ENCODE peak calls at places on chromosomes 16 and 17, in four cellular contexts. One of them, this sample, is unnamed.

GRCh38 chr16:15846510-15846909 is 10.3 kb downstream of the MYH11 start:
- DNase-seq in CD8-positive, alpha-beta T cell: no peak
- DNase-seq in left ventricle myocardium inferior: no peak
- DNase-seq in transverse colon: no peak
- DNase-seq in this sample: no peak

GRCh38 chr17:8894673-8895578 is 27.5 kb upstream of the PIK3R6 start:
- DNase-seq in CD8-positive, alpha-beta T cell: peak
- DNase-seq in left ventricle myocardium inferior: peak
- DNase-seq in transverse colon: peak
- DNase-seq in this sample: peak

GRCh38 chr16:4746991-4747574 is 12.7 kb downstream of the DNAAF8 start:
- DNase-seq in CD8-positive, alpha-beta T cell: no peak
- DNase-seq in left ventricle myocardium inferior: no peak
- DNase-seq in transverse colon: no peak
- DNase-seq in this sample: no peak

GRCh38 chr17:13589658-13590057 is 12.1 kb downstream of the HS3ST3A1 start:
- DNase-seq in CD8-positive, alpha-beta T cell: no peak
- DNase-seq in left ventricle myocardium inferior: no peak
- DNase-seq in transverse colon: no peak
- DNase-seq in this sample: no peak

GRCh38 chr16:83835972-83836566 is 28.3 kb downstream of the HSBP1 start:
- DNase-seq in CD8-positive, alpha-beta T cell: no peak
- DNase-seq in left ventricle myocardium inferior: no peak
- DNase-seq in transverse colon: no peak
- DNase-seq in this sample: no peak

GRCh38 chr16:67115649-67116048 is 5.9 kb downstream of the PHAF1 start:
- DNase-seq in CD8-positive, alpha-beta T cell: no peak
- DNase-seq in left ventricle myocardium inferior: no peak
- DNase-seq in transverse colon: no peak
- DNase-seq in this sample: no peak

GRCh38 chr17:57979076-57979475 is 9.0 kb downstream of the VEZF1 start:
- DNase-seq in CD8-positive, alpha-beta T cell: no peak
- DNase-seq in left ventricle myocardium inferior: no peak
- DNase-seq in transverse colon: no peak
- DNase-seq in this sample: no peak

GRCh38 chr16:85312642-85313540 is 200.6 kb upstream of the CIBAR2 start:
- DNase-seq in CD8-positive, alpha-beta T cell: no peak
- DNase-seq in left ventricle myocardium inferior: no peak
- DNase-seq in transverse colon: no peak
- DNase-seq in this sample: no peak

GRCh38 chr17:16352303-16352837 is 899 bp downstream of the CENPV start:
- DNase-seq in CD8-positive, alpha-beta T cell: peak
- DNase-seq in left ventricle myocardium inferior: peak
- DNase-seq in transverse colon: peak
- DNase-seq in this sample: no peak

GRCh38 chr16:30976486-30976885 is 8.5 kb upstream of the HSD3B7 start:
- DNase-seq in CD8-positive, alpha-beta T cell: no peak
- DNase-seq in left ventricle myocardium inferior: no peak
- DNase-seq in transverse colon: no peak
- DNase-seq in this sample: no peak

GRCh38 chr17:5226940-5227878 is 7.5 kb downstream of the SCIMP start:
- DNase-seq in CD8-positive, alpha-beta T cell: peak
- DNase-seq in left ventricle myocardium inferior: no peak
- DNase-seq in transverse colon: no peak
- DNase-seq in this sample: no peak

GRCh38 chr17:78408476-78409020 is 30.1 kb downstream of the PGS1 start:
- DNase-seq in CD8-positive, alpha-beta T cell: no peak
- DNase-seq in left ventricle myocardium inferior: no peak
- DNase-seq in transverse colon: peak
- DNase-seq in this sample: no peak

GRCh38 chr16:56824335-56824734 is 40.7 kb upstream of the SLC12A3 start:
- DNase-seq in CD8-positive, alpha-beta T cell: no peak
- DNase-seq in left ventricle myocardium inferior: peak
- DNase-seq in transverse colon: peak
- DNase-seq in this sample: no peak

GRCh38 chr17:44559288-44560249 is 2.3 kb downstream of the FZD2 start:
- DNase-seq in CD8-positive, alpha-beta T cell: no peak
- DNase-seq in left ventricle myocardium inferior: no peak
- DNase-seq in transverse colon: no peak
- DNase-seq in this sample: no peak

GRCh38 chr17:19362293-19363113 is at the start of gene B9D1:
- DNase-seq in CD8-positive, alpha-beta T cell: peak
- DNase-seq in left ventricle myocardium inferior: peak
- DNase-seq in transverse colon: peak
- DNase-seq in this sample: peak

GRCh38 chr17:45394913-45395568 is 37.6 kb downstream of the ARHGAP27 start:
- DNase-seq in CD8-positive, alpha-beta T cell: peak
- DNase-seq in left ventricle myocardium inferior: peak
- DNase-seq in transverse colon: peak
- DNase-seq in this sample: peak

GRCh38 chr17:77649717-77650211 is 308.7 kb upstream of the TNRC6C start:
- DNase-seq in CD8-positive, alpha-beta T cell: no peak
- DNase-seq in left ventricle myocardium inferior: no peak
- DNase-seq in transverse colon: no peak
- DNase-seq in this sample: no peak

GRCh38 chr16:81600275-81600674 is 155.7 kb downstream of the CMIP start:
- DNase-seq in CD8-positive, alpha-beta T cell: no peak
- DNase-seq in left ventricle myocardium inferior: no peak
- DNase-seq in transverse colon: no peak
- DNase-seq in this sample: no peak

GRCh38 chr17:52419256-52419655 is 260.7 kb upstream of the CA10 start:
- DNase-seq in CD8-positive, alpha-beta T cell: no peak
- DNase-seq in left ventricle myocardium inferior: no peak
- DNase-seq in transverse colon: no peak
- DNase-seq in this sample: no peak

GRCh38 chr16:66621973-66622372 is 17.5 kb downstream of the CMTM3 start:
- DNase-seq in CD8-positive, alpha-beta T cell: no peak
- DNase-seq in left ventricle myocardium inferior: no peak
- DNase-seq in transverse colon: no peak
- DNase-seq in this sample: no peak

GRCh38 chr17:65198653-65199382 is 61.6 kb downstream of the RGS9 start:
- DNase-seq in CD8-positive, alpha-beta T cell: peak
- DNase-seq in left ventricle myocardium inferior: no peak
- DNase-seq in transverse colon: no peak
- DNase-seq in this sample: peak

GRCh38 chr17:40071720-40072480 is 9.1 kb downstream of the THRA start:
- DNase-seq in CD8-positive, alpha-beta T cell: no peak
- DNase-seq in left ventricle myocardium inferior: peak
- DNase-seq in transverse colon: peak
- DNase-seq in this sample: peak

GRCh38 chr17:7589204-7589868 is 558 bp downstream of the SOX15 start:
- DNase-seq in CD8-positive, alpha-beta T cell: peak
- DNase-seq in left ventricle myocardium inferior: peak
- DNase-seq in transverse colon: peak
- DNase-seq in this sample: peak

GRCh38 chr17:7586673-7587419 is 3.0 kb downstream of the SOX15 start:
- DNase-seq in CD8-positive, alpha-beta T cell: no peak
- DNase-seq in left ventricle myocardium inferior: no peak
- DNase-seq in transverse colon: peak
- DNase-seq in this sample: no peak

GRCh38 chr17:7587831-7588230 is 2.1 kb downstream of the SOX15 start:
- DNase-seq in CD8-positive, alpha-beta T cell: no peak
- DNase-seq in left ventricle myocardium inferior: no peak
- DNase-seq in transverse colon: no peak
- DNase-seq in this sample: no peak

GRCh38 chr17:7588553-7589203 is 1.2 kb downstream of the SOX15 start:
- DNase-seq in CD8-positive, alpha-beta T cell: no peak
- DNase-seq in left ventricle myocardium inferior: no peak
- DNase-seq in transverse colon: no peak
- DNase-seq in this sample: no peak

GRCh38 chr17:7587420-7587786 is 2.5 kb downstream of the SOX15 start:
- DNase-seq in CD8-positive, alpha-beta T cell: no peak
- DNase-seq in left ventricle myocardium inferior: no peak
- DNase-seq in transverse colon: no peak
- DNase-seq in this sample: no peak
- H3K27ac ChIP-seq in CD8-positive, alpha-beta T cell: no peak
- H3K27ac ChIP-seq in left ventricle myocardium inferior: peak
- H3K27ac ChIP-seq in transverse colon: peak
- H3K27ac ChIP-seq in this sample: peak

DNA sequence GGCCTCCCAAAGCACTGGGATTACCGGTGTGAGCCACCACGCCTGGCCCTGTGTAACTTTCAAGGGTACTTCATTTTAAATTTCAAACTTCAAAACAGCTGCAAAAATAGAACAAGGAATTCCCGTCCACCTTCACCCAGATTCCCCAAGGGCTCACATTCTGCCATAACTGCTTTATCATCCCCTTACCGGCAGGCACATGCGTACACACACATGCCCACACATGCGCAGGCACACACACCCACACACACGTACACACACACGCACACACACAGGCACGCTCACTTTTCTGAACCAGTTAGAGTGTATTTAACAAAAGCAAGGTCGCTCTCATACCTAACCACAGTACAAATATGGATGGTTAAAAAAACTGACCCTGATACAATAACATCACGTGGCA is 23.0 kb downstream of the PDIA2 start:
- DNase-seq in CD8-positive, alpha-beta T cell: no peak
- DNase-seq in left ventricle myocardium inferior: no peak
- DNase-seq in transverse colon: no peak
- DNase-seq in this sample: no peak
- H3K27ac ChIP-seq in CD8-positive, alpha-beta T cell: no peak
- H3K27ac ChIP-seq in left ventricle myocardium inferior: no peak
- H3K27ac ChIP-seq in transverse colon: no peak
- H3K27ac ChIP-seq in this sample: no peak

GRCh38 chr17:69539781-69540319 is 125.4 kb downstream of the MAP2K6 start:
- DNase-seq in CD8-positive, alpha-beta T cell: no peak
- DNase-seq in left ventricle myocardium inferior: no peak
- DNase-seq in transverse colon: no peak
- DNase-seq in this sample: no peak
- H3K27ac ChIP-seq in CD8-positive, alpha-beta T cell: no peak
- H3K27ac ChIP-seq in left ventricle myocardium inferior: no peak
- H3K27ac ChIP-seq in transverse colon: peak
- H3K27ac ChIP-seq in this sample: no peak

GRCh38 chr16:87407511-87408112 is 15.5 kb downstream of the MAP1LC3B start:
- DNase-seq in CD8-positive, alpha-beta T cell: no peak
- DNase-seq in left ventricle myocardium inferior: peak
- DNase-seq in transverse colon: peak
- DNase-seq in this sample: no peak
- H3K27ac ChIP-seq in CD8-positive, alpha-beta T cell: no peak
- H3K27ac ChIP-seq in left ventricle myocardium inferior: peak
- H3K27ac ChIP-seq in transverse colon: peak
- H3K27ac ChIP-seq in this sample: peak

This sample was measured in tibial nerve.